ENCODE peak calls at places on chromosomes 2 and 18, in six cellular contexts. E, O, A, W, Y and U are unnamed samples.

GRCh38 chr2:29253026-29253425 is 137.8 kb downstream of the CLIP4 start:
- DNase-seq in E (no peak), O (no peak), A (no peak), W (no peak), Y (no peak), U (no peak)

GRCh38 chr2:31108887-31109286 is 29.4 kb downstream of the GALNT14 start:
- DNase-seq in E (no peak), O (no peak), A (no peak), W (no peak), Y (no peak), U (no peak)

GRCh38 chr2:235538989-235539388 is 45.1 kb downstream of the AGAP1 start:
- DNase-seq in E (no peak), O (no peak), A (no peak), W (no peak), Y (no peak), U (no peak)

GRCh38 chr2:62478093-62478580 is 27.9 kb downstream of the TMEM17 start:
- DNase-seq in E (peak), O (no peak), A (peak), W (no peak), Y (no peak), U (no peak)

GRCh38 chr2:99998981-99999380 is 143.4 kb downstream of the AFF3 start:
- DNase-seq in E (no peak), O (no peak), A (no peak), W (no peak), Y (no peak), U (no peak)

GRCh38 chr18:3610188-3610708 is 160.3 kb downstream of the TGIF1 start:
- DNase-seq in E (no peak), O (no peak), A (no peak), W (no peak), Y (no peak), U (no peak)

GRCh38 chr2:218223046-218223445 is 6.1 kb downstream of the ARPC2 start:
- DNase-seq in E (no peak), O (no peak), A (peak), W (no peak), Y (no peak), U (no peak)

GRCh38 chr2:176107731-176108181 is 676 bp downstream of the HOXD11 start:
- DNase-seq in E (no peak), O (no peak), A (no peak), W (no peak), Y (peak), U (no peak)

GRCh38 chr2:128440666-128441340 is 122.1 kb upstream of the HS6ST1 start:
- DNase-seq in E (no peak), O (no peak), A (no peak), W (no peak), Y (peak), U (no peak)

GRCh38 chr2:69890881-69891280 is 2.9 kb upstream of the SNRNP27 start:
- DNase-seq in E (no peak), O (no peak), A (no peak), W (no peak), Y (no peak), U (no peak)

GRCh38 chr18:21740724-21741510 is at the start of gene MIB1:
- DNase-seq in E (no peak), O (no peak), A (peak), W (peak), Y (peak), U (peak)

GRCh38 chr2:108971661-108972566 is 17.1 kb downstream of the EDAR start:
- DNase-seq in E (no peak), O (peak), A (no peak), W (no peak), Y (no peak), U (no peak)

GRCh38 chr18:61732854-61733253 is 160.0 kb downstream of the RNF152 start:
- DNase-seq in E (no peak), O (no peak), A (no peak), W (no peak), Y (no peak), U (no peak)

GRCh38 chr2:37656512-37657423 is 14.7 kb downstream of the CDC42EP3 start:
- DNase-seq in E (no peak), O (no peak), A (no peak), W (no peak), Y (no peak), U (no peak)

GRCh38 chr2:182854405-182855105 is 11.9 kb downstream of the FRZB start:
- DNase-seq in E (no peak), O (no peak), A (peak), W (no peak), Y (no peak), U (no peak)

GRCh38 chr2:237410949-237411635 is 2.9 kb downstream of the COL6A3 start:
- DNase-seq in E (no peak), O (no peak), A (no peak), W (no peak), Y (no peak), U (no peak)

GRCh38 chr2:109487237-109487869 is 126.4 kb downstream of the SEPTIN10 start:
- DNase-seq in E (no peak), O (peak), A (peak), W (no peak), Y (no peak), U (no peak)

GRCh38 chr2:1617425-1618021 is 126.8 kb downstream of the PXDN start:
- DNase-seq in E (no peak), O (no peak), A (no peak), W (no peak), Y (no peak), U (no peak)

GRCh38 chr2:235701206-235701605 is 207.4 kb downstream of the AGAP1 start:
- DNase-seq in E (no peak), O (no peak), A (no peak), W (no peak), Y (no peak), U (no peak)

GRCh38 chr2:127324635-127325034 is 30.7 kb upstream of the ERCC3 start:
- DNase-seq in E (peak), O (peak), A (peak), W (peak), Y (peak), U (no peak)

GRCh38 chr2:104938226-104938941 is 84.5 kb downstream of the POU3F3 start:
- DNase-seq in E (no peak), O (no peak), A (no peak), W (no peak), Y (no peak), U (peak)

GRCh38 chr2:691825-692224 is 14.6 kb upstream of the TMEM18 start:
- DNase-seq in E (no peak), O (no peak), A (no peak), W (no peak), Y (no peak), U (no peak)

GRCh38 chr2:240752209-240752608 is 60.5 kb downstream of the AQP12A start:
- DNase-seq in E (no peak), O (no peak), A (no peak), W (no peak), Y (no peak), U (no peak)

GRCh38 chr2:61426267-61426897 is 44.5 kb downstream of the USP34 start:
- DNase-seq in E (peak), O (peak), A (no peak), W (peak), Y (peak), U (no peak)

GRCh38 chr18:8982416-8983183 is 119.9 kb upstream of the NDUFV2 start:
- DNase-seq in E (peak), O (peak), A (peak), W (peak), Y (peak), U (no peak)

GRCh38 chr2:239115616-239116015 is 267.7 kb downstream of the TWIST2 start:
- DNase-seq in E (no peak), O (no peak), A (no peak), W (no peak), Y (no peak), U (no peak)

GRCh38 chr2:239114616-239115265 is 266.9 kb downstream of the TWIST2 start:
- DNase-seq in E (no peak), O (no peak), A (no peak), W (no peak), Y (peak), U (no peak)

GRCh38 chr2:239113592-239113991 is 265.7 kb downstream of the TWIST2 start:
- DNase-seq in E (no peak), O (no peak), A (no peak), W (no peak), Y (peak), U (no peak)

GRCh38 chr2:239113164-239113563 is 265.3 kb downstream of the TWIST2 start:
- DNase-seq in E (peak), O (no peak), A (peak), W (no peak), Y (no peak), U (no peak)

DNA sequence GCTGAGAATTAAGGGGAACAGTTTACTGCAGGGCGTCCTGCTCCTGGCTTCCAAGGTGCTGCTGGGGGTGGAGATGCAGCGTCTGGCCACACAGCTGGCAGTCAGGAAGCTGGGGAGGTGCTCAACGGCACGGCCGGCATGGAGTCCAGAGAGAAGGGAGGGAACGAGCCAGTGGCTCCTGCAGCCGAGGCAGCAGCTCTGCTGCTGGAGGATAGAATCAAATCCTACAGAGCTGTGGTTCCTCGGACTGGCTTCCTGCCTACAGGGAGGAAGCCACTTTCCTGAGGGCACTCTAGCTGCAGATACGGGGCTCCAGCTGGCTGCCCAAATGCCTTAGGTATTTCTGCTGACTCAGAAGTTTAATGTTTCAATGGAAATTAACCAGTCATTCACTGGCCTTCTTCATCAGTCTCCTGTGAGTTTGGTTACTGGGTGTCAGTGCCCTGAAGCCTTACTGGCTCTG is 266.3 kb downstream of the TWIST2 start:
- DNase-seq in E (no peak), O (no peak), A (peak), W (no peak), Y (peak), U (no peak)
- TF ChIP-seq RFX5 in E (no peak), O (no peak), A (no peak), W (no peak), Y (no peak), U (no peak)

GRCh38 chr18:7111134-7111533 is 6.5 kb downstream of the LAMA1 start:
- DNase-seq in E (no peak), O (no peak), A (no peak), W (no peak), Y (no peak), U (no peak)

GRCh38 chr18:7116832-7117389 is 686 bp downstream of the LAMA1 start:
- DNase-seq in E (no peak), O (no peak), A (no peak), W (no peak), Y (peak), U (no peak)

GRCh38 chr18:7117390-7118355 is at the start of gene LAMA1:
- DNase-seq in E (no peak), O (no peak), A (peak), W (no peak), Y (peak), U (no peak)

DNA sequence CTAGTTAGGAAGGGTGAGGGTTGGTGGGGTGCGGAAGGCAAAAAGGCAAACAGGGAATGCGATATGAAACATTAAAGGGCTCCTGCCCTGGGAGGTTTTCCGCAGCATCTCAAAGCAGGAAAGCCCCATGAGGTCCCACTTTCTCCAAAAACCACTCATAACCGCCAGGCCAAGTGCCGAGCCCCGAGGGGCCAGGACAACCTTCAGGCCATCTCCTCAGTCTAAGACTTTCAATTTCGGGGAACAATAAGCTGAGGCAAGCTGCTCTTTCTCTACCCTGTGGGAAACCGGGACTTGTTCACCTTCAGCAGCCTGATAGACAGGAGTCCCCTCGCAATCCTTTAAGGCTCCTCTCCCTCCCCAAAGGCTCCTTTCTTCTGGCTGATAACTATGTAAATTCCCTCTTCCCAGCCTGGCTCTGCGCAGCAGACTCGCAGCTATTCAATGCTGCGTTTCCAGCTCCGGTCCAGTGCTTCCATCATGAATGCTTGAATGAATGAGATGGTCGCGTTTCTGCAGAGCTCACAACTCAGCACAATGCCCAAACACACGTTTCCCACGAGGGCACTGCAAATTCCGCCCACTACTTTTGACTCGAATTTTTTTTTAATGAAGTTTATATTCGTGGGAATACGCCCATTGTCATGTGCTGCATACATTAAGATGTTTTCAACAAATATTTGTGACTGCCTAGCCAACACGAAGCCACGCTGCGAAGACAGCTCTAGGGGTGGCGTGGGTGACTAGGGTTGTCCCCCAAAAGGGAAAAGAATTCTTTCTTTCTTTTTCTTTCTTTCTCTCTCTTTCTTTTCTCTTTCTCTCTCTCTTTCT is 1.4 kb downstream of the LAMA1 start:
- DNase-seq in E (no peak), O (no peak), A (peak), W (no peak), Y (peak), U (no peak)
- TF ChIP-seq RFX5 in E (no peak), O (no peak), A (no peak), W (no peak), Y (no peak), U (no peak)

GRCh38 chr2:138559648-138560047 is 58.1 kb downstream of the SPOPL start:
- DNase-seq in E (no peak), O (no peak), A (no peak), W (no peak), Y (no peak), U (no peak)
- TF ChIP-seq RFX5 in E (no peak), O (no peak), A (no peak), W (no peak), Y (no peak), U (no peak)

GRCh38 chr2:205682239-205683021 is at the start of gene NRP2:
- DNase-seq in E (peak), O (peak), A (peak), W (peak), Y (peak), U (no peak)
- TF ChIP-seq RFX5 in E (no peak), O (no peak), A (no peak), W (no peak), Y (no peak), U (no peak)

DNA sequence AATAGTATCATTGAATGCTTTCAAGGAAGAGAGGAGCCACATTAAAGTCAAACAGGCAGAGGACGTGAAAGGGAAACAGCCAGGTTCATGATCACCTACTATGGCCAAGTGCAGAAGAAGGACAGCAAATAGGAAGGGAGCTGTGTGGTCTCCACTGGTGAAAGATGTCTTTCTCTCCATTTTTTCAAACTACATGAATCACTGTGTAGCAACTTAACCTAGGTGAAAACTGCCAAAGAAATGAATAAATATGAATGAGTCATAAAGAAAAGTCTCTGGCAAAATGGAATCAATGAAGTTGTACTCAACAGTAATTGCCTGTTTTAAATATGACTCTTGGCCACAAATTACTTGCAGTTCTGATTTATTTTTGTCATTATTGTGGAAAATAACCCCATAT is 452.6 kb upstream of the PKDCC start:
- DNase-seq in E (no peak), O (no peak), A (no peak), W (no peak), Y (no peak), U (no peak)
- TF ChIP-seq RFX5 in E (no peak), O (no peak), A (no peak), W (no peak), Y (no peak), U (no peak)

GRCh38 chr18:7457276-7457675 is 109.8 kb upstream of the PTPRM start:
- DNase-seq in E (no peak), O (no peak), A (no peak), W (no peak), Y (no peak), U (no peak)

GRCh38 chr18:7454429-7454828 is 112.7 kb upstream of the PTPRM start:
- DNase-seq in E (no peak), O (no peak), A (no peak), W (no peak), Y (no peak), U (no peak)

GRCh38 chr18:7447629-7448028 is 119.5 kb upstream of the PTPRM start:
- DNase-seq in E (no peak), O (no peak), A (no peak), W (no peak), Y (no peak), U (no peak)

DNA sequence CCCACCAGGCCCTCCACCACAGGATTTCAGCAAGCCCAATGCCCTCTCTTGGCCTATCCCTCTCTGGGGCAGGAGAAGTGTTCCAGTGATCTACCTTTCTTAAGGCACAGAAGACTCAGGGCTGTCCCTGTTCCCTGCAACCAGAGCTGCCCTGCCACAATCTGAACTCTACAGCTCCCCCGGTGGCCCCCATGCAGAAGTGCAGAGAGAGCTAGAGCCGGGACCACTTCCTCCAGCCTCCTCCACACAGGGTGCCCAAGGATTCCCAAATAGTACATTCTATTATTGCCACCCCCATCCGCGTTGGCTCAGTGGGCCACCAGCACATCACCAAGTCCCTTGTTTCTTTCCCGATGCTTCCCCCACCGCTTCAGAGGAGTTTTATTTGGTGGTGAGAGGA is 114.8 kb upstream of the PTPRM start:
- DNase-seq in E (peak), O (peak), A (peak), W (peak), Y (peak), U (no peak)
- TF ChIP-seq RFX5 in E (no peak), O (no peak), A (no peak), W (no peak), Y (no peak), U (no peak)

GRCh38 chr18:79442508-79443221 is 46.9 kb downstream of the NFATC1 start:
- DNase-seq in E (no peak), O (no peak), A (no peak), W (no peak), Y (no peak), U (no peak)
- TF ChIP-seq RFX5 in E (no peak), O (no peak), A (no peak), W (no peak), Y (no peak), U (no peak)

GRCh38 chr18:58386780-58387179 is 242.1 kb downstream of the ALPK2 start:
- DNase-seq in E (no peak), O (no peak), A (no peak), W (no peak), Y (no peak), U (no peak)

GRCh38 chr18:58390399-58390798 is 238.5 kb downstream of the ALPK2 start:
- DNase-seq in E (no peak), O (no peak), A (no peak), W (no peak), Y (no peak), U (no peak)

GRCh38 chr18:58389745-58390144 is 239.1 kb downstream of the ALPK2 start:
- DNase-seq in E (no peak), O (no peak), A (no peak), W (no peak), Y (no peak), U (no peak)

GRCh38 chr18:58387716-58388115 is 241.2 kb downstream of the ALPK2 start:
- DNase-seq in E (no peak), O (no peak), A (no peak), W (no peak), Y (no peak), U (no peak)

DNA sequence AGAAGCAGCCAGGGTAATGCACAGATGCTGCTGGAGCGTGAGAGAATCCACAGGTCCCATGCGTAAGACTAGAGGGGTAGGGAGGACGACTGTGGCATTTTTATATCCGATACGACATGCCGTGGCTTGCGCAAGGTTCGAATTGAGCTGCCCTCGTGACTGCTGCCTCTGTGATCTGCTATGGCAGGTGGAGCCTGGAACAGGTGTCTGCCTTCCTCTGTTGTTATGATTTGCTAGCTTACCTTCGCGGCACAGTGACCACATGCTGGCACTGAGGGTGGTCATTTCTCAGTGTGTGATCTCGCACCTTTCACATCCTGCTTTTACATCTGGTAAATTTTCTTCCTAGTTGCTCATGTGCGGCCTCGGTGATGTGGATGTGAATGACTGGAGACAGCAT is 240.2 kb downstream of the ALPK2 start:
- DNase-seq in E (no peak), O (no peak), A (no peak), W (no peak), Y (no peak), U (no peak)
- TF ChIP-seq RFX5 in E (no peak), O (no peak), A (no peak), W (no peak), Y (no peak), U (no peak)

GRCh38 chr18:27198036-27198435 is 12.9 kb upstream of the CHST9 start:
- DNase-seq in E (peak), O (no peak), A (no peak), W (no peak), Y (no peak), U (no peak)
- TF ChIP-seq RFX5 in E (no peak), O (no peak), A (no peak), W (no peak), Y (no peak), U (no peak)